ENCODE peak calls at places on chromosomes 13 and 19, in five cellular contexts. M is omental fat pad, C is stomach, J is HFF-Myc, O is skeletal muscle cell. N is an unnamed sample.

GRCh38 chr19:16778796-16779411 is 50.3 kb upstream of the SIN3B start:
- DNase-seq in M (no peak), C (peak; percentile 37), J (peak; percentile 30), O (peak; percentile 4), N (no peak)

GRCh38 chr13:81987159-81987558 is 1646.2 kb upstream of the SPRY2 start:
- DNase-seq in M (no peak), C (no peak), J (no peak), O (no peak), N (no peak)

GRCh38 chr19:33641261-33641660 is 19.5 kb downstream of the CHST8 start:
- DNase-seq in M (no peak), C (no peak), J (no peak), O (no peak), N (no peak)

GRCh38 chr13:25218011-25218410 is 45.9 kb upstream of the AMER2 start:
- DNase-seq in M (no peak), C (no peak), J (no peak), O (no peak), N (no peak)

GRCh38 chr13:112510002-112510780 is 77.8 kb downstream of the TUBGCP3 start:
- DNase-seq in M (no peak), C (no peak), J (peak; percentile 35), O (peak; percentile 22), N (no peak)

GRCh38 chr19:31675187-31675913 is 326.1 kb upstream of the TSHZ3 start:
- DNase-seq in M (no peak), C (no peak), J (no peak), O (no peak), N (peak; percentile 80)

GRCh38 chr13:61029064-61029463 is 386.6 kb downstream of the PCDH20 start:
- DNase-seq in M (no peak), C (no peak), J (no peak), O (no peak), N (no peak)

GRCh38 chr19:13689050-13689449 is 75.3 kb upstream of the MRI1 start:
- DNase-seq in M (no peak), C (no peak), J (no peak), O (no peak), N (no peak)

GRCh38 chr19:44909775-44910174 is 4.2 kb downstream of the APOE start:
- DNase-seq in M (no peak), C (no peak), J (no peak), O (no peak), N (no peak)

GRCh38 chr19:2176336-2176994 is 12.7 kb downstream of the DOT1L start:
- DNase-seq in M (no peak), C (no peak), J (no peak), O (no peak), N (no peak)

GRCh38 chr19:42282036-42282762 is 13.1 kb downstream of the CIC start:
- DNase-seq in M (no peak), C (no peak), J (no peak), O (no peak), N (no peak)

GRCh38 chr13:58025821-58026220 is 394.3 kb downstream of the PCDH17 start:
- DNase-seq in M (no peak), C (no peak), J (no peak), O (no peak), N (no peak)